ENCODE peak calls at places on chromosome 21, in five cellular contexts. One of them, this sample, is unnamed.

GRCh38 chr21:37455504-37455911 is 88.9 kb downstream of the DYRK1A start:
- DNase-seq in Caco-2: peak
- DNase-seq in myocyte: peak
- DNase-seq in HEK293T: no peak
- DNase-seq in substantia nigra: no peak
- DNase-seq in this sample: no peak

GRCh38 chr21:14657241-14658008 is 111.3 kb upstream of the SAMSN1 start:
- DNase-seq in HEK293T: no peak
- DNase-seq in myocyte: no peak
- DNase-seq in substantia nigra: no peak
- DNase-seq in Caco-2: no peak
- DNase-seq in this sample: no peak

GRCh38 chr21:26909972-26910371 is 56.9 kb downstream of the ADAMTS5 start:
- DNase-seq in myocyte: peak
- DNase-seq in HEK293T: no peak
- DNase-seq in substantia nigra: no peak
- DNase-seq in Caco-2: peak
- DNase-seq in this sample: no peak

GRCh38 chr21:31326478-31327247 is 17.4 kb downstream of the TIAM1 start:
- DNase-seq in substantia nigra: no peak
- DNase-seq in Caco-2: no peak
- DNase-seq in HEK293T: no peak
- DNase-seq in myocyte: peak
- DNase-seq in this sample: no peak

GRCh38 chr21:41651830-41652229 is 115.0 kb downstream of the RIPK4 start:
- DNase-seq in HEK293T: no peak
- DNase-seq in Caco-2: no peak
- DNase-seq in myocyte: no peak
- DNase-seq in substantia nigra: no peak
- DNase-seq in this sample: no peak

GRCh38 chr21:41548781-41549180 is 40.8 kb upstream of the TMPRSS2 start:
- DNase-seq in myocyte: no peak
- DNase-seq in HEK293T: no peak
- DNase-seq in Caco-2: no peak
- DNase-seq in substantia nigra: no peak
- DNase-seq in this sample: no peak

GRCh38 chr21:45148316-45149000 is 74.1 kb downstream of the ADARB1 start:
- DNase-seq in myocyte: no peak
- DNase-seq in HEK293T: no peak
- DNase-seq in substantia nigra: no peak
- DNase-seq in Caco-2: no peak
- DNase-seq in this sample: no peak

GRCh38 chr21:34950980-34951379 is 98.1 kb downstream of the RUNX1 start:
- DNase-seq in substantia nigra: no peak
- DNase-seq in Caco-2: no peak
- DNase-seq in myocyte: no peak
- DNase-seq in HEK293T: no peak
- DNase-seq in this sample: no peak

GRCh38 chr21:36686955-36687354 is 12.0 kb upstream of the SIM2 start:
- DNase-seq in substantia nigra: no peak
- DNase-seq in HEK293T: no peak
- DNase-seq in myocyte: no peak
- DNase-seq in Caco-2: no peak
- DNase-seq in this sample: no peak

GRCh38 chr21:41674433-41674832 is 92.4 kb downstream of the RIPK4 start:
- DNase-seq in HEK293T: no peak
- DNase-seq in Caco-2: no peak
- DNase-seq in myocyte: no peak
- DNase-seq in substantia nigra: no peak
- DNase-seq in this sample: no peak

GRCh38 chr21:42835611-42836401 is 43.5 kb downstream of the WDR4 start:
- DNase-seq in Caco-2: no peak
- DNase-seq in myocyte: no peak
- DNase-seq in HEK293T: no peak
- DNase-seq in substantia nigra: no peak
- DNase-seq in this sample: no peak

GRCh38 chr21:25862596-25862995 is 127.8 kb downstream of the GABPA start:
- DNase-seq in substantia nigra: no peak
- DNase-seq in Caco-2: peak
- DNase-seq in myocyte: peak
- DNase-seq in HEK293T: peak
- DNase-seq in this sample: no peak

GRCh38 chr21:14560139-14560538 is 14.0 kb upstream of the SAMSN1 start:
- DNase-seq in HEK293T: no peak
- DNase-seq in myocyte: no peak
- DNase-seq in Caco-2: no peak
- DNase-seq in substantia nigra: no peak
- DNase-seq in this sample: no peak

GRCh38 chr21:40687625-40688024 is 159.3 kb downstream of the DSCAM start:
- DNase-seq in Caco-2: no peak
- DNase-seq in substantia nigra: no peak
- DNase-seq in myocyte: no peak
- DNase-seq in HEK293T: no peak
- DNase-seq in this sample: no peak

GRCh38 chr21:44911384-44912157 is 9.1 kb downstream of the ITGB2 start:
- DNase-seq in substantia nigra: peak
- DNase-seq in HEK293T: peak
- DNase-seq in myocyte: peak
- DNase-seq in Caco-2: no peak
- DNase-seq in this sample: no peak

GRCh38 chr21:32728455-32729237 is 833 bp upstream of the SYNJ1 start:
- DNase-seq in substantia nigra: no peak
- DNase-seq in Caco-2: no peak
- DNase-seq in myocyte: no peak
- DNase-seq in HEK293T: no peak
- DNase-seq in this sample: no peak

GRCh38 chr21:41778974-41779600 is 12.2 kb upstream of the RIPK4 start:
- DNase-seq in Caco-2: peak
- DNase-seq in HEK293T: no peak
- DNase-seq in myocyte: no peak
- DNase-seq in substantia nigra: no peak
- DNase-seq in this sample: no peak

GRCh38 chr21:37071561-37072238 is 1.2 kb downstream of the PIGP start:
- DNase-seq in Caco-2: peak
- DNase-seq in myocyte: peak
- DNase-seq in HEK293T: no peak
- DNase-seq in substantia nigra: peak
- DNase-seq in this sample: no peak

GRCh38 chr21:45550552-45551210 is 8.4 kb upstream of the SLC19A1 start:
- DNase-seq in substantia nigra: no peak
- DNase-seq in myocyte: no peak
- DNase-seq in Caco-2: no peak
- DNase-seq in HEK293T: no peak
- DNase-seq in this sample: no peak

GRCh38 chr21:14376854-14377253 is 6.1 kb downstream of the HSPA13 start:
- DNase-seq in substantia nigra: no peak
- DNase-seq in Caco-2: no peak
- DNase-seq in HEK293T: no peak
- DNase-seq in myocyte: no peak
- DNase-seq in this sample: no peak

GRCh38 chr21:14838400-14838799 is 226.4 kb downstream of the NRIP1 start:
- DNase-seq in myocyte: no peak
- DNase-seq in HEK293T: no peak
- DNase-seq in substantia nigra: no peak
- DNase-seq in Caco-2: no peak
- DNase-seq in this sample: no peak

GRCh38 chr21:34888569-34889286 is 160.4 kb downstream of the RUNX1 start:
- DNase-seq in Caco-2: peak
- DNase-seq in HEK293T: peak
- DNase-seq in myocyte: peak
- DNase-seq in substantia nigra: peak
- DNase-seq in this sample: peak

GRCh38 chr21:26148834-26149354 is 21.7 kb downstream of the APP start:
- DNase-seq in myocyte: no peak
- DNase-seq in Caco-2: no peak
- DNase-seq in substantia nigra: no peak
- DNase-seq in HEK293T: no peak
- DNase-seq in this sample: no peak

GRCh38 chr21:45507888-45508508 is 34.2 kb downstream of the SLC19A1 start:
- DNase-seq in Caco-2: no peak
- DNase-seq in myocyte: no peak
- DNase-seq in HEK293T: no peak
- DNase-seq in substantia nigra: no peak
- DNase-seq in this sample: no peak

GRCh38 chr21:36150192-36150711 is 6.4 kb upstream of the DOP1B start:
- DNase-seq in substantia nigra: peak
- DNase-seq in myocyte: peak
- DNase-seq in Caco-2: no peak
- DNase-seq in HEK293T: no peak
- DNase-seq in this sample: no peak

GRCh38 chr21:24444736-24445135 is 1162.5 kb downstream of the MRPL39 start:
- DNase-seq in myocyte: no peak
- DNase-seq in substantia nigra: no peak
- DNase-seq in HEK293T: no peak
- DNase-seq in Caco-2: no peak
- DNase-seq in this sample: no peak

GRCh38 chr21:34116569-34116968 is 43.2 kb downstream of the MRPS6 start:
- DNase-seq in myocyte: no peak
- DNase-seq in HEK293T: no peak
- DNase-seq in substantia nigra: no peak
- DNase-seq in Caco-2: peak
- DNase-seq in this sample: no peak

GRCh38 chr21:28283652-28284490 is 708.8 kb downstream of the LTN1 start:
- DNase-seq in substantia nigra: no peak
- DNase-seq in Caco-2: peak
- DNase-seq in myocyte: peak
- DNase-seq in HEK293T: no peak
- DNase-seq in this sample: no peak

GRCh38 chr21:33540711-33541104 is 1.2 kb downstream of the GART start:
- DNase-seq in substantia nigra: no peak
- DNase-seq in myocyte: no peak
- DNase-seq in Caco-2: peak
- DNase-seq in HEK293T: no peak
- DNase-seq in this sample: no peak

GRCh38 chr21:42799948-42800347 is 79.4 kb downstream of the WDR4 start:
- DNase-seq in substantia nigra: no peak
- DNase-seq in Caco-2: no peak
- DNase-seq in HEK293T: no peak
- DNase-seq in myocyte: no peak
- DNase-seq in this sample: no peak

GRCh38 chr21:45849651-45850050 is 131.9 kb upstream of the COL6A1 start:
- DNase-seq in HEK293T: no peak
- DNase-seq in substantia nigra: no peak
- DNase-seq in myocyte: no peak
- DNase-seq in Caco-2: no peak
- DNase-seq in this sample: no peak

GRCh38 chr21:45264146-45264918 is 23.4 kb downstream of the POFUT2 start:
- DNase-seq in HEK293T: no peak
- DNase-seq in substantia nigra: no peak
- DNase-seq in Caco-2: no peak
- DNase-seq in myocyte: no peak
- DNase-seq in this sample: no peak

GRCh38 chr21:46149205-46149901 is 6.0 kb downstream of the FTCD start:
- DNase-seq in Caco-2: no peak
- DNase-seq in HEK293T: no peak
- DNase-seq in substantia nigra: no peak
- DNase-seq in myocyte: no peak
- DNase-seq in this sample: no peak

GRCh38 chr21:42518216-42518615 is 4.6 kb downstream of the SLC37A1 start:
- DNase-seq in substantia nigra: no peak
- DNase-seq in HEK293T: no peak
- DNase-seq in Caco-2: no peak
- DNase-seq in myocyte: peak
- DNase-seq in this sample: no peak

GRCh38 chr21:27315373-27315772 is 348.5 kb upstream of the ADAMTS5 start:
- DNase-seq in myocyte: no peak
- DNase-seq in Caco-2: no peak
- DNase-seq in HEK293T: no peak
- DNase-seq in substantia nigra: no peak
- DNase-seq in this sample: no peak